ENCODE peak calls at places on chromosomes 7 and 10, in nine cellular contexts. P is OCI-LY7; Q is SK-N-SH; S is lung; U is transverse colon; R is left ventricle myocardium inferior; Y is CD8-positive, alpha-beta T cell; L is aorta; T is mammary epithelial cell. F is an unnamed sample.

GRCh38 chr7:96273716-96274115 is 48.2 kb downstream of the SLC25A13 start:
- DNase-seq in P (no peak), Q (no peak), S (no peak), U (no peak), R (no peak), Y (no peak), L (no peak), T (no peak), F (no peak)

GRCh38 chr7:4338556-4338955 is 343.5 kb upstream of the FOXK1 start:
- DNase-seq in P (no peak), Q (no peak), S (no peak), U (no peak), R (no peak), Y (no peak), L (no peak), T (no peak), F (no peak)

GRCh38 chr7:30924624-30925023 is 13.0 kb downstream of the AQP1 start:
- DNase-seq in P (no peak), Q (no peak), S (peak), U (peak), R (peak), Y (no peak), L (no peak), T (no peak), F (no peak)

GRCh38 chr10:107264742-107265141 is 100.2 kb upstream of the SORCS1 start:
- DNase-seq in P (no peak), Q (peak), S (no peak), U (no peak), R (no peak), Y (no peak), L (no peak), T (no peak), F (no peak)

GRCh38 chr7:112362796-112363195 is 87.5 kb upstream of the IFRD1 start:
- DNase-seq in P (no peak), Q (no peak), S (peak), U (no peak), R (no peak), Y (no peak), L (no peak), T (no peak), F (no peak)

GRCh38 chr7:99141756-99142726 is 1.9 kb downstream of the SMURF1 start:
- DNase-seq in P (peak), Q (peak), S (peak), U (peak), R (peak), Y (peak), L (peak), T (peak), F (peak)

GRCh38 chr10:65348637-65349036 is 1577.2 kb upstream of the LRRTM3 start:
- DNase-seq in P (no peak), Q (no peak), S (no peak), U (no peak), R (no peak), Y (no peak), L (no peak), T (no peak), F (no peak)

GRCh38 chr10:86905429-86905828 is 52.0 kb downstream of the MMRN2 start:
- DNase-seq in P (no peak), Q (no peak), S (no peak), U (no peak), R (no peak), Y (no peak), L (no peak), T (no peak), F (no peak)

GRCh38 chr7:22420973-22421635 is 64.2 kb upstream of the RAPGEF5 start:
- DNase-seq in P (no peak), Q (no peak), S (no peak), U (no peak), R (no peak), Y (no peak), L (no peak), T (no peak), F (no peak)

GRCh38 chr10:71045188-71045841 is 156.9 kb upstream of the PCBD1 start:
- DNase-seq in P (no peak), Q (no peak), S (no peak), U (no peak), R (no peak), Y (no peak), L (peak), T (no peak), F (no peak)

GRCh38 chr7:93442478-93443224 is 131.9 kb downstream of the CALCR start:
- DNase-seq in P (peak), Q (no peak), S (peak), U (peak), R (no peak), Y (peak), L (peak), T (peak), F (no peak)

GRCh38 chr10:117166420-117167345 is 28.6 kb upstream of the VAX1 start:
- DNase-seq in P (no peak), Q (no peak), S (no peak), U (no peak), R (no peak), Y (no peak), L (no peak), T (peak), F (no peak)

GRCh38 chr10:60441515-60441914 is 51.8 kb upstream of the ANK3 start:
- DNase-seq in P (peak), Q (no peak), S (no peak), U (no peak), R (no peak), Y (no peak), L (no peak), T (no peak), F (no peak)

GRCh38 chr10:99369126-99369525 is 40.0 kb downstream of the CNNM1 start:
- DNase-seq in P (no peak), Q (no peak), S (no peak), U (no peak), R (no peak), Y (no peak), L (no peak), T (no peak), F (no peak)

GRCh38 chr10:16242859-16243613 is 193.8 kb upstream of the PTER start:
- DNase-seq in P (no peak), Q (no peak), S (no peak), U (no peak), R (no peak), Y (no peak), L (no peak), T (no peak), F (no peak)

GRCh38 chr7:134693256-134693655 is 46.6 kb downstream of the BPGM start:
- DNase-seq in P (no peak), Q (no peak), S (no peak), U (no peak), R (no peak), Y (peak), L (peak), T (peak), F (no peak)

GRCh38 chr10:101308051-101308450 is 45.9 kb upstream of the BTRC start:
- DNase-seq in P (no peak), Q (no peak), S (no peak), U (no peak), R (no peak), Y (no peak), L (no peak), T (peak), F (no peak)

GRCh38 chr10:3625959-3626751 is 158.9 kb downstream of the KLF6 start:
- DNase-seq in P (peak), Q (no peak), S (no peak), U (peak), R (no peak), Y (no peak), L (no peak), T (peak), F (no peak)

GRCh38 chr7:134480730-134481129 is 21.8 kb upstream of the AKR1B1 start:
- DNase-seq in P (no peak), Q (no peak), S (no peak), U (no peak), R (no peak), Y (no peak), L (no peak), T (peak), F (no peak)

GRCh38 chr10:5598085-5598690 is 68.2 kb downstream of the ASB13 start:
- DNase-seq in P (no peak), Q (no peak), S (no peak), U (no peak), R (no peak), Y (no peak), L (no peak), T (no peak), F (no peak)

GRCh38 chr7:114269714-114270113 is 144.9 kb upstream of the FOXP2 start:
- DNase-seq in P (no peak), Q (no peak), S (no peak), U (no peak), R (no peak), Y (no peak), L (no peak), T (no peak), F (no peak)

GRCh38 chr10:126013489-126014281 is 117.3 kb downstream of the FANK1 start:
- DNase-seq in P (no peak), Q (no peak), S (no peak), U (no peak), R (no peak), Y (no peak), L (no peak), T (peak), F (no peak)

GRCh38 chr10:86262671-86263165 is 103.9 kb downstream of the GRID1 start:
- DNase-seq in P (no peak), Q (no peak), S (no peak), U (no peak), R (no peak), Y (no peak), L (no peak), T (no peak), F (peak)

GRCh38 chr10:3424102-3424803 is 251.7 kb upstream of the PITRM1 start:
- DNase-seq in P (no peak), Q (peak), S (no peak), U (no peak), R (peak), Y (no peak), L (peak), T (no peak), F (no peak)

GRCh38 chr7:130297628-130298027 is 4.7 kb downstream of the CPA4 start:
- DNase-seq in P (no peak), Q (no peak), S (no peak), U (no peak), R (no peak), Y (no peak), L (no peak), T (no peak), F (no peak)

GRCh38 chr10:114499120-114499519 is 94.8 kb upstream of the AFAP1L2 start:
- DNase-seq in P (peak), Q (no peak), S (no peak), U (no peak), R (no peak), Y (no peak), L (no peak), T (no peak), F (no peak)

GRCh38 chr10:44933922-44934321 is 22.8 kb downstream of the TMEM72 start:
- DNase-seq in P (no peak), Q (no peak), S (no peak), U (no peak), R (no peak), Y (no peak), L (no peak), T (no peak), F (no peak)

GRCh38 chr7:157136372-157136771 is 2.4 kb upstream of the UBE3C start:
- DNase-seq in P (peak), Q (no peak), S (no peak), U (no peak), R (no peak), Y (no peak), L (no peak), T (peak), F (no peak)

GRCh38 chr7:44098092-44099068 is 5.8 kb upstream of the AEBP1 start:
- DNase-seq in P (peak), Q (no peak), S (no peak), U (no peak), R (no peak), Y (no peak), L (no peak), T (no peak), F (no peak)

GRCh38 chr10:43000651-43001426 is 76.0 kb upstream of the RET start:
- DNase-seq in P (no peak), Q (peak), S (no peak), U (no peak), R (no peak), Y (no peak), L (no peak), T (no peak), F (no peak)

GRCh38 chr7:137544450-137545058 is 201.0 kb upstream of the PTN start:
- DNase-seq in P (no peak), Q (peak), S (no peak), U (no peak), R (no peak), Y (no peak), L (no peak), T (no peak), F (no peak)

GRCh38 chr7:130356760-130357611 is 12.4 kb downstream of the CPA5 start:
- DNase-seq in P (no peak), Q (peak), S (no peak), U (peak), R (peak), Y (no peak), L (peak), T (peak), F (no peak)

GRCh38 chr10:76779163-76779820 is 858.3 kb downstream of the KCNMA1 start:
- DNase-seq in P (no peak), Q (no peak), S (no peak), U (no peak), R (no peak), Y (no peak), L (no peak), T (no peak), F (no peak)

GRCh38 chr7:7274782-7275181 is 92.4 kb downstream of the C1GALT1 start:
- DNase-seq in P (no peak), Q (no peak), S (no peak), U (no peak), R (no peak), Y (no peak), L (no peak), T (peak), F (no peak)

GRCh38 chr10:44308935-44309334 is 76.0 kb downstream of the CXCL12 start:
- DNase-seq in P (no peak), Q (no peak), S (no peak), U (no peak), R (no peak), Y (no peak), L (no peak), T (no peak), F (no peak)

GRCh38 chr10:46514899-46515298 is 41.6 kb downstream of the GPRIN2 start:
- DNase-seq in P (no peak), Q (no peak), S (no peak), U (peak), R (no peak), Y (no peak), L (no peak), T (no peak), F (no peak)

GRCh38 chr7:154698726-154699291 is 304.1 kb downstream of the PAXIP1 start:
- DNase-seq in P (peak), Q (peak), S (no peak), U (no peak), R (no peak), Y (no peak), L (no peak), T (no peak), F (no peak)

GRCh38 chr7:83190659-83191389 is 28.1 kb upstream of the PCLO start:
- DNase-seq in P (no peak), Q (peak), S (no peak), U (no peak), R (no peak), Y (no peak), L (no peak), T (no peak), F (no peak)

GRCh38 chr10:30784521-30784895 is 155.0 kb upstream of the LYZL2 start:
- DNase-seq in P (no peak), Q (no peak), S (no peak), U (no peak), R (no peak), Y (no peak), L (no peak), T (no peak), F (no peak)
- H3K27ac ChIP-seq in P (no peak), Q (peak), S (peak), U (peak), R (peak), Y (peak), L (peak), T (no peak), F (peak)

GRCh38 chr7:2005746-2006145 is 227.0 kb downstream of the MAD1L1 start:
- DNase-seq in P (no peak), Q (no peak), S (no peak), U (peak), R (no peak), Y (no peak), L (peak), T (no peak), F (no peak)
- H3K27ac ChIP-seq in P (no peak), Q (no peak), S (no peak), U (no peak), R (no peak), Y (no peak), L (no peak), T (no peak), F (no peak)

DNA sequence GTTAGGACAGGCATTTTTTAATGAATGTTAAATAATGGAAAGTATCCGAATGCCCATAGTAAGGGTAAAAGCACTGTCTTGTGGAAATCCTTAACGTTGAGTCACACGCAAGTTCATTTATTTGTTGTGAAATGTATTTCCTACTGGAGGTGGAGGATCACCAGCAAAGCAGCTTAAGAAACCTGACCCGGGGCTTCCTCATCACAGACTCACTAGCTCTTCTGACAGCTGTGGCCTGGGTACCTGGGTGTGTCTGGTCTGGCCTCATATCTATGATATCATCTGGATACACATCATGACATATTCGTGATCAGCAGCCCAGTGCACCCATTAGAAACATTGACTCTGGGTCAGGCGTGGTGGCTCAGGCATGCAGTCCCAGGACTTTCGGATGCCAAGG is 8.9 kb downstream of the DRGX start:
- DNase-seq in P (no peak), Q (no peak), S (no peak), U (no peak), R (no peak), Y (no peak), L (no peak), T (peak), F (no peak)
- H3K27ac ChIP-seq in P (no peak), Q (no peak), S (no peak), U (no peak), R (no peak), Y (no peak), L (no peak), T (no peak), F (no peak)

DNA sequence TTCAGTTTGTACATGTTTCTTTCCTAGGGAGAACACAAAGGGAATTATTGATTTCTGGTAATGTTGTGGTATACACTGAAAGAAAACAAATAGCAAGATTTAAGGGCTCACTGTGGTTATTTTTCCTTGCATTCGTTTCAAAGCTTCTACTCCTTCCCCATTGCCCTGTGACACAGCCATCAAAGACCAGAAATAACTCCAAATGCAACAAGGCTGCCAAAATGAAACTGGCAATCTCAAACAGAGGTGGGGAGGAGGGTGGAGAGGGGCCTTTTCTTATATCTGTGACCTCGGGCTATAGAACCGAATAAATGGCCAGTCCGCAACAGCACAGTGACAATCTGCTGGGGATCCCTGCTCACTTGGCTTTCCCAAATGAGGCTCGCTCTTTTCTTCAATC is 17.3 kb upstream of the SPOCK2 start:
- DNase-seq in P (no peak), Q (no peak), S (no peak), U (no peak), R (no peak), Y (no peak), L (no peak), T (no peak), F (no peak)
- H3K27ac ChIP-seq in P (no peak), Q (no peak), S (peak), U (no peak), R (peak), Y (no peak), L (no peak), T (no peak), F (peak)

GRCh38 chr7:149863500-149863899 is 10.3 kb upstream of the ATP6V0E2 start:
- DNase-seq in P (no peak), Q (no peak), S (no peak), U (no peak), R (no peak), Y (no peak), L (no peak), T (no peak), F (no peak)
- H3K27ac ChIP-seq in P (no peak), Q (no peak), S (no peak), U (no peak), R (no peak), Y (peak), L (no peak), T (no peak), F (no peak)

GRCh38 chr7:123819001-123819400 is 26.0 kb upstream of the HYAL4 start:
- DNase-seq in P (no peak), Q (no peak), S (no peak), U (no peak), R (no peak), Y (no peak), L (no peak), T (peak), F (no peak)
- H3K27ac ChIP-seq in P (no peak), Q (no peak), S (no peak), U (no peak), R (no peak), Y (no peak), L (no peak), T (peak), F (no peak)